ENCODE peak calls at places on chromosome 5, in nine cellular contexts. N is CD8-positive, alpha-beta T cell; H is effector memory CD8-positive, alpha-beta T cell; L is thoracic aorta; C is MCF 10A; F is NCI-H1417; D is NCI-H1930; Z is activated CD4-positive, alpha-beta T cell treated with anti-CD3 and anti-CD28 coated beads for 48 hours; U is lower lobe of right lung. Y is an unnamed sample.

GRCh38 chr5:34660444-34660843 is 4.3 kb downstream of the RAI14 start:
- DNase-seq in N (no peak), H (no peak), L (no peak), C (no peak), F (no peak), D (no peak), Z (no peak), U (no peak), Y (no peak)

GRCh38 chr5:160281275-160281674 is 31.1 kb downstream of the CCNJL start:
- DNase-seq in N (no peak), H (no peak), L (no peak), C (no peak), F (no peak), D (no peak), Z (no peak), U (no peak), Y (no peak)

GRCh38 chr5:37838152-37838932 is 1.5 kb downstream of the GDNF start:
- DNase-seq in N (no peak), H (no peak), L (no peak), C (no peak), F (peak), D (peak), Z (peak), U (no peak), Y (peak)

GRCh38 chr5:127434588-127434987 is 82.9 kb upstream of the PRRC1 start:
- DNase-seq in N (no peak), H (no peak), L (no peak), C (no peak), F (no peak), D (no peak), Z (no peak), U (no peak), Y (no peak)

GRCh38 chr5:44538831-44539539 is 149.8 kb upstream of the FGF10 start:
- DNase-seq in N (no peak), H (no peak), L (no peak), C (peak), F (no peak), D (no peak), Z (no peak), U (no peak), Y (no peak)

GRCh38 chr5:44875661-44876250 is 67.0 kb downstream of the MRPS30 start:
- DNase-seq in N (no peak), H (no peak), L (no peak), C (peak), F (no peak), D (no peak), Z (peak), U (no peak), Y (no peak)

GRCh38 chr5:10233505-10233904 is 16.2 kb downstream of the ATPSCKMT start:
- DNase-seq in N (no peak), H (no peak), L (no peak), C (peak), F (no peak), D (peak), Z (no peak), U (no peak), Y (peak)

GRCh38 chr5:52896524-52897237 is 92.5 kb upstream of the ITGA2 start:
- DNase-seq in N (no peak), H (no peak), L (no peak), C (no peak), F (no peak), D (no peak), Z (no peak), U (no peak), Y (no peak)

GRCh38 chr5:39198080-39198479 is 21.3 kb downstream of the FYB1 start:
- DNase-seq in N (no peak), H (no peak), L (no peak), C (peak), F (no peak), D (no peak), Z (no peak), U (no peak), Y (no peak)

GRCh38 chr5:164504141-164504772 is 998.8 kb downstream of the MAT2B start:
- DNase-seq in N (no peak), H (no peak), L (no peak), C (peak), F (peak), D (no peak), Z (peak), U (no peak), Y (peak)

GRCh38 chr5:146872191-146872590 is 6.4 kb downstream of the PPP2R2B start:
- DNase-seq in N (no peak), H (no peak), L (no peak), C (no peak), F (no peak), D (no peak), Z (no peak), U (no peak), Y (no peak)

GRCh38 chr5:172223901-172224873 is 30.2 kb downstream of the EFCAB9 start:
- DNase-seq in N (no peak), H (no peak), L (no peak), C (no peak), F (no peak), D (no peak), Z (peak), U (no peak), Y (no peak)

GRCh38 chr5:133467325-133467700 is 145.0 kb downstream of the FSTL4 start:
- DNase-seq in N (no peak), H (peak), L (no peak), C (no peak), F (no peak), D (no peak), Z (no peak), U (no peak), Y (no peak)

GRCh38 chr5:148928141-148928540 is 101.7 kb downstream of the ADRB2 start:
- DNase-seq in N (no peak), H (no peak), L (no peak), C (no peak), F (no peak), D (no peak), Z (no peak), U (no peak), Y (no peak)

GRCh38 chr5:1511651-1512540 is 11.9 kb downstream of the LPCAT1 start:
- DNase-seq in N (no peak), H (no peak), L (peak), C (peak), F (no peak), D (no peak), Z (peak), U (no peak), Y (peak)

GRCh38 chr5:69206528-69207190 is 17.3 kb downstream of the CENPH start:
- DNase-seq in N (no peak), H (no peak), L (no peak), C (peak), F (no peak), D (no peak), Z (no peak), U (no peak), Y (no peak)

GRCh38 chr5:128346038-128346437 is 192.0 kb downstream of the FBN2 start:
- DNase-seq in N (no peak), H (no peak), L (no peak), C (no peak), F (no peak), D (no peak), Z (no peak), U (no peak), Y (no peak)

GRCh38 chr5:177349762-177350161 is 1.7 kb downstream of the LMAN2 start:
- DNase-seq in N (no peak), H (no peak), L (no peak), C (no peak), F (no peak), D (no peak), Z (no peak), U (no peak), Y (no peak)

GRCh38 chr5:148904440-148904839 is 78.0 kb downstream of the ADRB2 start:
- DNase-seq in N (no peak), H (no peak), L (peak), C (no peak), F (no peak), D (no peak), Z (no peak), U (no peak), Y (no peak)

GRCh38 chr5:173265433-173265832 is 30.4 kb upstream of the NKX2-5 start:
- DNase-seq in N (no peak), H (no peak), L (no peak), C (no peak), F (no peak), D (no peak), Z (no peak), U (no peak), Y (no peak)

GRCh38 chr5:65034029-65034781 is 265.5 kb downstream of the CWC27 start:
- DNase-seq in N (no peak), H (no peak), L (no peak), C (no peak), F (no peak), D (no peak), Z (no peak), U (no peak), Y (peak)

GRCh38 chr5:116806879-116807278 is 232.3 kb upstream of the SEMA6A start:
- DNase-seq in N (no peak), H (no peak), L (no peak), C (no peak), F (no peak), D (no peak), Z (no peak), U (no peak), Y (no peak)

GRCh38 chr5:149941795-149942194 is 2.8 kb downstream of the PDE6A start:
- DNase-seq in N (no peak), H (no peak), L (no peak), C (no peak), F (no peak), D (no peak), Z (no peak), U (no peak), Y (no peak)

GRCh38 chr5:479566-480319 is 36.8 kb downstream of the EXOC3 start:
- DNase-seq in N (no peak), H (no peak), L (no peak), C (no peak), F (no peak), D (no peak), Z (no peak), U (no peak), Y (no peak)

GRCh38 chr5:54718647-54719046 is 201.1 kb downstream of the SNX18 start:
- DNase-seq in N (no peak), H (no peak), L (peak), C (no peak), F (no peak), D (no peak), Z (no peak), U (no peak), Y (no peak)

GRCh38 chr5:144448457-144448856 is 277.8 kb downstream of the KCTD16 start:
- DNase-seq in N (no peak), H (no peak), L (no peak), C (no peak), F (no peak), D (no peak), Z (no peak), U (no peak), Y (no peak)

GRCh38 chr5:143002459-143003327 is 232.5 kb downstream of the ARHGAP26 start:
- DNase-seq in N (peak), H (peak), L (no peak), C (peak), F (no peak), D (no peak), Z (peak), U (peak), Y (peak)

GRCh38 chr5:72503888-72504491 is 3.2 kb downstream of the ZNF366 start:
- DNase-seq in N (no peak), H (no peak), L (no peak), C (no peak), F (no peak), D (no peak), Z (no peak), U (no peak), Y (no peak)